ENCODE peak calls at places on chromosome 21, in six cellular contexts. D is A549, Y is ovary, L is left ventricle myocardium inferior, Z is transverse colon, P is fibroblast of lung. C is an unnamed sample.

GRCh38 chr21:43940329-43940653 is 71.8 kb upstream of the TRAPPC10 start:
- DNase-seq in D (no peak), Y (no peak), L (no peak), Z (no peak), P (no peak), C (no peak)

GRCh38 chr21:34690041-34690792 is 21.4 kb downstream of the CLIC6 start:
- DNase-seq in D (no peak), Y (no peak), L (no peak), Z (peak; percentile 47), P (no peak), C (no peak)

GRCh38 chr21:44050276-44050675 is 38.2 kb downstream of the TRAPPC10 start:
- DNase-seq in D (no peak), Y (no peak), L (no peak), Z (no peak), P (no peak), C (no peak)

GRCh38 chr21:15249285-15249993 is 184.6 kb upstream of the NRIP1 start:
- DNase-seq in D (no peak), Y (no peak), L (no peak), Z (no peak), P (peak; percentile 45), C (no peak)

GRCh38 chr21:33560965-33561364 is 18.1 kb downstream of the SON start:
- DNase-seq in D (no peak), Y (no peak), L (no peak), Z (no peak), P (no peak), C (no peak)

GRCh38 chr21:22516230-22516629 is 1518.0 kb downstream of the NCAM2 start:
- DNase-seq in D (no peak), Y (no peak), L (no peak), Z (no peak), P (no peak), C (no peak)

GRCh38 chr21:28742527-28742926 is 250.2 kb downstream of the LTN1 start:
- DNase-seq in D (no peak), Y (no peak), L (no peak), Z (no peak), P (peak; percentile 81), C (no peak)

GRCh38 chr21:37208741-37209225 is 58.4 kb downstream of the VPS26C start:
- DNase-seq in D (no peak), Y (no peak), L (no peak), Z (no peak), P (no peak), C (no peak)

GRCh38 chr21:27532081-27532480 is 565.2 kb upstream of the ADAMTS5 start:
- DNase-seq in D (peak; percentile 0), Y (no peak), L (no peak), Z (peak; percentile 40), P (peak; percentile 50), C (no peak)

GRCh38 chr21:44508711-44509445 is 31.1 kb downstream of the KRTAP10-1 start:
- DNase-seq in D (no peak), Y (no peak), L (no peak), Z (no peak), P (no peak), C (no peak)

GRCh38 chr21:36320421-36321324 is 676 bp downstream of the MORC3 start:
- DNase-seq in D (peak; percentile 49), Y (peak; percentile 76), L (peak; percentile 25), Z (peak; percentile 71), P (peak; percentile 67), C (peak; percentile 42)

GRCh38 chr21:33273044-33273443 is 6.9 kb downstream of the IL10RB start:
- DNase-seq in D (no peak), Y (no peak), L (no peak), Z (no peak), P (no peak), C (no peak)

GRCh38 chr21:34333150-34333739 is 30.6 kb upstream of the KCNE2 start:
- DNase-seq in D (no peak), Y (no peak), L (no peak), Z (no peak), P (no peak), C (no peak)

GRCh38 chr21:26850116-26850643 is 5.0 kb upstream of the ADAMTS1 start:
- DNase-seq in D (peak; percentile 27), Y (no peak), L (no peak), Z (no peak), P (peak; percentile 75), C (no peak)

GRCh38 chr21:34020005-34020847 is 53.2 kb upstream of the MRPS6 start:
- DNase-seq in D (peak; percentile 6), Y (no peak), L (no peak), Z (no peak), P (peak; percentile 34), C (no peak)

GRCh38 chr21:35227774-35228173 is 178.7 kb upstream of the RUNX1 start:
- DNase-seq in D (no peak), Y (no peak), L (no peak), Z (peak; percentile 41), P (no peak), C (no peak)

GRCh38 chr21:43701936-43702784 is 16.8 kb upstream of the PDXK start:
- DNase-seq in D (no peak), Y (no peak), L (no peak), Z (no peak), P (no peak), C (no peak)

GRCh38 chr21:15731243-15731613 is 1.4 kb downstream of the USP25 start:
- DNase-seq in D (no peak), Y (no peak), L (no peak), Z (no peak), P (peak; percentile 30), C (no peak)

GRCh38 chr21:36663033-36663855 is 35.7 kb upstream of the SIM2 start:
- DNase-seq in D (no peak), Y (no peak), L (no peak), Z (no peak), P (peak; percentile 24), C (no peak)

GRCh38 chr21:28516996-28517592 is 475.6 kb downstream of the LTN1 start:
- DNase-seq in D (peak; percentile 59), Y (peak; percentile 22), L (peak; percentile 64), Z (peak; percentile 67), P (peak; percentile 42), C (peak; percentile 15)

GRCh38 chr21:33259995-33260394 is 6.2 kb upstream of the IL10RB start:
- DNase-seq in D (no peak), Y (no peak), L (no peak), Z (peak; percentile 24), P (no peak), C (no peak)

GRCh38 chr21:35075546-35075945 is 26.4 kb upstream of the RUNX1 start:
- DNase-seq in D (peak; percentile 50), Y (no peak), L (no peak), Z (no peak), P (peak; percentile 31), C (no peak)

GRCh38 chr21:35256468-35256988 is 207.4 kb upstream of the RUNX1 start:
- DNase-seq in D (peak; percentile 86), Y (peak; percentile 79), L (peak; percentile 81), Z (peak; percentile 78), P (peak; percentile 99), C (peak; percentile 45)

GRCh38 chr21:45629046-45629981 is 14.2 kb upstream of the PCBP3 start:
- DNase-seq in D (no peak), Y (no peak), L (no peak), Z (no peak), P (no peak), C (no peak)

GRCh38 chr21:45631540-45631939 is 12.0 kb upstream of the PCBP3 start:
- DNase-seq in D (no peak), Y (no peak), L (no peak), Z (no peak), P (no peak), C (no peak)

GRCh38 chr21:45630066-45630694 is 13.3 kb upstream of the PCBP3 start:
- DNase-seq in D (no peak), Y (no peak), L (no peak), Z (no peak), P (no peak), C (no peak)

GRCh38 chr21:45632165-45632896 is 11.2 kb upstream of the PCBP3 start:
- DNase-seq in D (no peak), Y (no peak), L (no peak), Z (no peak), P (no peak), C (no peak)

GRCh38 chr21:45630876-45631275 is 12.6 kb upstream of the PCBP3 start:
- DNase-seq in D (no peak), Y (no peak), L (no peak), Z (no peak), P (no peak), C (no peak)
- H3K4me1 ChIP-seq in D (no peaks in the 10 kb centered on the region), Y (no peaks in the 10 kb centered on the region), L (no peaks in the 10 kb centered on the region), Z (no peaks in the 10 kb centered on the region), P (no peaks in the 10 kb centered on the region), C (no peaks in the 10 kb centered on the region)

GRCh38 chr21:30072496-30072895 is 94.1 kb downstream of the CLDN17 start:
- DNase-seq in D (peak; percentile 21), Y (no peak), L (no peak), Z (peak; percentile 46), P (no peak), C (no peak)
- TF ChIP-seq CTCF in D (no peak), Y (no peak), L (peak; percentile 41), Z (peak; percentile 49), P (no peak), C (no peak)

GRCh38 chr21:41863439-41863740 is 15.8 kb downstream of the PRDM15 start:
- DNase-seq in D (no peak), Y (no peak), L (no peak), Z (no peak), P (no peak), C (no peak)

GRCh38 chr21:41865002-41865777 is 14.0 kb downstream of the PRDM15 start:
- DNase-seq in D (no peak), Y (no peak), L (no peak), Z (peak; percentile 21), P (no peak), C (no peak)

GRCh38 chr21:41866274-41866809 is 12.8 kb downstream of the PRDM15 start:
- DNase-seq in D (no peak), Y (no peak), L (no peak), Z (no peak), P (no peak), C (no peak)

GRCh38 chr21:41861987-41862386 is 17.2 kb downstream of the PRDM15 start:
- DNase-seq in D (no peak), Y (no peak), L (no peak), Z (no peak), P (no peak), C (no peak)

GRCh38 chr21:41864311-41865001 is 14.7 kb downstream of the PRDM15 start:
- DNase-seq in D (no peak), Y (no peak), L (no peak), Z (no peak), P (no peak), C (no peak)
- H3K4me1 ChIP-seq in D (peaks cover 12% of the 10 kb centered on the region), Y (no peaks in the 10 kb centered on the region), L (no peaks in the 10 kb centered on the region), Z (no peaks in the 10 kb centered on the region), P (no peaks in the 10 kb centered on the region), C (no peaks in the 10 kb centered on the region)

DNA sequence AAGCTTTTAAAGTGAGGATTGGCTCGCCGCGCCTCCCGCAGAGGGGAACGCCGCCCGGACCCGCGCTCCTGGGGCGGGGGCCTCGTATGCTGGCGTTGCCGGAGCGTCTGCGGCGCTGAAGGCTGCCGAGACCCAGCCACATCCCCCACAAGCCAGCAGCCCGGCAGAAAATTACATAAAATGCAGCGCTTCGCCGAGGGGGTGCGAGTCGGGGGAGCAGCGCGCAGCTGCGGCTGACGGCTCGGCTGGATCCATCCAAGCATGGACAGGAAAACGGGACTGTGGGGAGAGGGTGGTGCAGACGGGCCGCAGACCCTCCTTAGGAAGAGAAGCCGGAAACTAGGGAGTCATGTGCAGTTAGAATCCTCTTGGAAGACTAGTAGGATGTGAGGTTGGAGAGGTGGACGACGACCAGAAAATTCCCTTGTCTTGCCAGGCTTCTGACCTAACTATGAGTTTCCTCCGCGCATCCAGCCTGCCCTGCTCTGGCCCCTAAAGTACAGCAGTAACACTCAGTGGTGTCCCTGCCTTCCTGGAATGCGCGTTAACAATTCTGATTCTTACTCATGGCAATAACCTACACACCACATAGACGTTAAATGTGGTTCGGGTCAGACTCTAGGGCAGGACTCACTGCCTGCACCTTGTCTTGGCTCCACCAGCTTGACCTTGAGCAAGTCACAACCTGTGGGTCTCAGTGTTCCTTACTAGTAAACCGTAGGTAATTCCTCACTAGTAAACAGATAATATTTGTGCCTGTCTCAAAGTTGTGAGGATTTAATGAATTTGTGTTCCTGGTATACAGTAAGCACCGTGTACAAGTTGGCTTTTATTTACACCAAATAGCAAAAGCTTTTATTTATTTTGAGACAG is 959 bp upstream of the BRWD1 start:
- DNase-seq in D (peak; percentile 38), Y (peak; percentile 53), L (peak; percentile 45), Z (peak; percentile 50), P (peak; percentile 64), C (peak; percentile 31)
- TF ChIP-seq CTCF in D (no peak), Y (no peak), L (no peak), Z (no peak), P (no peak), C (no peak)